ENCODE peak calls at places on chromosomes 11 and 22, in five cellular contexts. B is left ventricle myocardium inferior, F is uterus, I is spleen, S is IMR-90. O is an unnamed sample.

GRCh38 chr11:15585587-15586331 is 471.0 kb downstream of the INSC start:
- DNase-seq in B (no peak), F (no peak), I (no peak), S (no peak), O (no peak)

GRCh38 chr11:80085563-80085962 is 644.7 kb upstream of the TENM4 start:
- DNase-seq in B (no peak), F (no peak), I (no peak), S (no peak), O (no peak)

GRCh38 chr22:19501897-19502447 is 22.2 kb downstream of the CLDN5 start:
- DNase-seq in B (no peak), F (no peak), I (no peak), S (no peak), O (no peak)

GRCh38 chr22:31228425-31228824 is 16.3 kb downstream of the LIMK2 start:
- DNase-seq in B (no peak), F (no peak), I (no peak), S (no peak), O (no peak)

GRCh38 chr11:1598816-1599215 is 722 bp upstream of the KRTAP5-2 start:
- DNase-seq in B (no peak), F (no peak), I (peak), S (no peak), O (no peak)

GRCh38 chr11:12057299-12057980 is 49.0 kb upstream of the DKK3 start:
- DNase-seq in B (no peak), F (no peak), I (no peak), S (no peak), O (no peak)

GRCh38 chr11:16977136-16978020 is 36.8 kb downstream of the PLEKHA7 start:
- DNase-seq in B (no peak), F (no peak), I (no peak), S (no peak), O (no peak)

GRCh38 chr11:120590472-120590871 is 78.9 kb downstream of the GRIK4 start:
- DNase-seq in B (no peak), F (no peak), I (peak), S (peak), O (no peak)

GRCh38 chr22:29457730-29458129 is 19.3 kb downstream of the RFPL1 start:
- DNase-seq in B (no peak), F (no peak), I (peak), S (peak), O (no peak)

GRCh38 chr11:82718307-82718706 is 15.4 kb downstream of the FAM181B start:
- DNase-seq in B (no peak), F (no peak), I (no peak), S (peak), O (no peak)

GRCh38 chr11:94781822-94782221 is 13.7 kb downstream of the AMOTL1 start:
- DNase-seq in B (no peak), F (no peak), I (no peak), S (peak), O (no peak)

GRCh38 chr22:17401728-17402127 is 32.5 kb downstream of the CECR2 start:
- DNase-seq in B (no peak), F (no peak), I (no peak), S (no peak), O (no peak)

GRCh38 chr22:30920407-30920806 is 48.2 kb downstream of the MORC2 start:
- DNase-seq in B (peak), F (peak), I (peak), S (peak), O (peak)

GRCh38 chr22:19943665-19944026 is 2.0 kb upstream of the TXNRD2 start:
- DNase-seq in B (no peak), F (no peak), I (no peak), S (peak), O (peak)

GRCh38 chr11:75554258-75555022 is 7.6 kb upstream of the SERPINH1 start:
- DNase-seq in B (peak), F (peak), I (no peak), S (peak), O (peak)

GRCh38 chr11:35247428-35247827 is 108.5 kb downstream of the CD44 start:
- DNase-seq in B (no peak), F (peak), I (peak), S (no peak), O (no peak)

GRCh38 chr11:35260342-35260985 is 121.5 kb downstream of the CD44 start:
- DNase-seq in B (no peak), F (no peak), I (no peak), S (peak), O (peak)

DNA sequence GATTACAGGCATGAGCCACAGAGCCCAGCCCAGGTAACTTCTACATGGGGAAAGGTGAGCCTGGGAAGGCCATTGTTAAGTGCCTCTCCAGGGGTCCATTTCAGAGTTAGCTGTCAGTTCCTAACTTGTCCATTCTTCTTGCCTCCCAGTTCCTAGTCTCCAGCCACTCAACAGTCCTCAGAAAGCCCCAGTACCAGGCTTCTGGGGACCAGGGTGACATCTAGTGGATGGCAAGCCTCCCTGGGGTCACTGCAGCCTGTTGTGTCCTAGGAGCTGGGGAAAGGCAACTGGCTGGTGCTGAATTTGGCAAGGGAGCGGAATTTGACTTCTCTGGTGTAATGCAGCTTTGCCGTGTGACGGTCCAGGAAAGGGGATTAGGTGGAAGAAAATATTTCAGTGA is 2.1 kb downstream of the LGALS12 start:
- DNase-seq in B (peak), F (no peak), I (no peak), S (no peak), O (no peak)
- TF ChIP-seq CTCF in B (peak), F (no peak), I (no peak), S (no peak), O (peak)

GRCh38 chr11:119236891-119237290 is 30.8 kb downstream of the CBL start:
- DNase-seq in B (no peak), F (no peak), I (no peak), S (peak), O (no peak)

GRCh38 chr11:119236490-119236889 is 30.4 kb downstream of the CBL start:
- DNase-seq in B (no peak), F (no peak), I (no peak), S (peak), O (no peak)

DNA sequence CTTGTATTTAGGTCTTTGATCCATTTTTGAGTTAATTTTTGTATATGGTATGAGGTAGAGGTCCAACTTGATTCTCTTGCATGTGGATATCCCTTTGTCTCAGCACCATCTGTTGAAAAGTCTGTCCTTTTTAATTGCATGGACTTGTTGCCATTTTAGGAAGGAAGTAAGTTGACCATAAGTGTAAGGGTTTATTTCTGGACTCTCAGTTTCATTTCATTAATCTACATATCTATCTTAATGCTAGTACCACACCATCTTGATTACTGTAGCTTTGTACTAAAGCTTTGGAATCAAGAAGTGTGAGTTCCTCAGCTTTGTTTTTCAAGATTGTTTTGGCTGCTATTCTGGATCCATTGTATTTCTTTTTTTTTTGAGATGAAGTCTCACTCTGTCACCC is 31.4 kb downstream of the CBL start:
- DNase-seq in B (no peak), F (no peak), I (no peak), S (no peak), O (no peak)
- H3K4me3 ChIP-seq in B (no peak), F (no peak), I (no peak), S (no peak), O (no peak)

DNA sequence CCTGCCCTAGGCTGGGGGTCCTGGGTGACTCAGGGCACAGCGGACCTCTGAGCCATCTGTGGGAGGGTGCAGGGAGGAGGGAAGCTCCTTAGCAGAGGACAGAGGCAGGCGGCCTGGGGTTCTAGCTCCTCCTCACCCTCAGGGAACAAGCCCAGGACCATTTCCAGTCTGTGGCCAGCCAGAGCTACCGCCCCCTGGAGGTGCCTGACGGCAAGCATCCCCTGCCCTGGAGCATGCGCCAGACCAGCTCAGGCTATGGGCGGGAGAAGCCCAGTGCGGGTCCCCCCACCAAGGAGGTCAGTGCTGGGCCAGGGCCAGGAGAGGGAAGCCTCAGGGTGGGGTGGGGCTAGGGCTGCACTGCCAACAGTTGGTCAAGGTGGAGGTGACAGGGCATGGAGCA is 26.0 kb upstream of the LRRC10B start:
- DNase-seq in B (no peak), F (no peak), I (no peak), S (no peak), O (no peak)
- TF ChIP-seq CTCF in B (peak), F (no peak), I (no peak), S (peak), O (peak)

DNA sequence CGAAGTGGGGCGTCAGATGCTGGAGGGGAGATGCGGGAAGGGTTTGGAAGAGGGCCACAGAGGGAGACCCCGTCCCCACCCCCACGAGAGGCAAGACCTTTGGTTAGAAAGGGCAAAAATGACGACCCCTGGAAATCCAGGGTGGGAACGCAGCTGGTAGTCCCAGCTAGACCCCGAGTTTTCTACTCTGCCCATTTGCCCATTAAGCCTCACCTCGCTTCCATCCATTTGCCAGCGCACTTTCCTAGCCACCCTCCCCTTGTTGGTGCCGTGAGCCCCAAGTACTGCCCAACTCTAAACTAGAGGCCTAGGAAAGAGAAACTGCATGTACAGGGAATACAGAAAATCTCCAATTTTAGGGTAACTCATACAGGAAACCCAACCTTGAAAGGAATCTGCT is 370 bp downstream of the DDX25 start:
- DNase-seq in B (no peak), F (no peak), I (no peak), S (no peak), O (no peak)
- H3K4me3 ChIP-seq in B (peak), F (no peak), I (peak), S (no peak), O (no peak)

DNA sequence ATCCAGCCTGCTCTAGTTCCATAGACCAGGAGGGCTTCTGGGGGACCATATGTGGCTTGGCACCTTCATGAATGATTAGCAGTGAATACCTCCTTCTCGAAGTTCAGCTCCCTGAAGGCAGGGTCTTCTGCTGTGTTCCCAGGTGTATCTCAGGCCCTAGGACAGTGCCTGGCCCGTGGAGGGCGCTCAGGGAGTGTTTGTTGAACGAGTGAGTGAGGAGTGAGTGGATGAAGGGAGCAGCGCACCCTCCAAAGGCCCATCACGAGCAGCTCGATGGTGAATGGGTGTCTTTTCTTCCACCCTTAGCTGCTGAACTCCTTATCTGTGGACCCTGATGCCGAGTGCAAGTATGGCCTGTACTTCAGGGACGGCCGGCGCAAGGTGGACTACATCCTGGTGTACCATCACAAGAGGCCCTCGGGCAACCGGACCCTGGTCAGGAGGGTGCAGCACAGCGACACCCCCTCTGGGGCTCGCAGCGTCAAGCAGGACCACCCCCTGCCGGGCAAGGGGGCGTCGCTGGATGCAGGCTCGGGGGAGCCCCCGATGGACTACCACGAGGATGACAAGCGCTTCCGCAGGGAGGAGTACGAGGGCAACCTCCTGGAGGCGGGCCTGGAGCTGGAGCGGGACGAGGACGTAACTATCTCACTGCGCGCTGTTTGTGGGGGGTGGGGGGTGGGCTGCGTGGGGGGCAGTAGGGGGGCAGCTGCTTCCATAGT is 9.5 kb downstream of the ANO1 start:
- DNase-seq in B (no peak), F (no peak), I (no peak), S (no peak), O (no peak)
- TF ChIP-seq CTCF in B (no peak), F (no peak), I (no peak), S (no peak), O (no peak)

GRCh38 chr22:46998346-46998745 is 235.9 kb downstream of the TBC1D22A start:
- DNase-seq in B (no peak), F (no peak), I (no peak), S (no peak), O (no peak)
- H3K4me3 ChIP-seq in B (no peak), F (no peak), I (no peak), S (no peak), O (no peak)